ENCODE peak calls at places on chromosome 21, in four cellular contexts. One of them, this sample, is unnamed.

GRCh38 chr21:46111193-46111571 is 13.3 kb downstream of the COL6A2 start:
- DNase-seq in HepG2: no peak
- DNase-seq in K562: no peak
- DNase-seq in GM12891: peak
- DNase-seq in this sample: peak

GRCh38 chr21:35658242-35658641 is 402.1 kb downstream of the SETD4 start:
- DNase-seq in GM12891: no peak
- DNase-seq in HepG2: no peak
- DNase-seq in K562: no peak
- DNase-seq in this sample: no peak

GRCh38 chr21:32803651-32804050 is 32.1 kb upstream of the PAXBP1 start:
- DNase-seq in GM12891: no peak
- DNase-seq in HepG2: no peak
- DNase-seq in K562: no peak
- DNase-seq in this sample: no peak

GRCh38 chr21:25850126-25850831 is 115.5 kb downstream of the GABPA start:
- DNase-seq in HepG2: no peak
- DNase-seq in K562: no peak
- DNase-seq in GM12891: no peak
- DNase-seq in this sample: no peak

GRCh38 chr21:40548134-40548533 is 298.8 kb downstream of the DSCAM start:
- DNase-seq in K562: no peak
- DNase-seq in HepG2: no peak
- DNase-seq in GM12891: no peak
- DNase-seq in this sample: no peak

GRCh38 chr21:45513741-45514310 is 28.4 kb downstream of the SLC19A1 start:
- DNase-seq in GM12891: no peak
- DNase-seq in HepG2: no peak
- DNase-seq in K562: no peak
- DNase-seq in this sample: no peak

GRCh38 chr21:45048968-45049367 is 25.4 kb upstream of the ADARB1 start:
- DNase-seq in HepG2: no peak
- DNase-seq in K562: no peak
- DNase-seq in GM12891: no peak
- DNase-seq in this sample: no peak

GRCh38 chr21:34885125-34885524 is 164.0 kb downstream of the RUNX1 start:
- DNase-seq in GM12891: no peak
- DNase-seq in HepG2: no peak
- DNase-seq in K562: peak
- DNase-seq in this sample: no peak

GRCh38 chr21:44802396-44803153 is 955 bp upstream of the UBE2G2 start:
- DNase-seq in HepG2: peak
- DNase-seq in K562: peak
- DNase-seq in GM12891: no peak
- DNase-seq in this sample: peak

GRCh38 chr21:34526236-34526617 is 14.2 kb upstream of the KCNE1 start:
- DNase-seq in HepG2: no peak
- DNase-seq in K562: no peak
- DNase-seq in GM12891: no peak
- DNase-seq in this sample: no peak

GRCh38 chr21:36065497-36066036 is 4.3 kb upstream of the CBR1 start:
- DNase-seq in GM12891: no peak
- DNase-seq in HepG2: peak
- DNase-seq in K562: peak
- DNase-seq in this sample: no peak

GRCh38 chr21:44303490-44303981 is 3.7 kb downstream of the PFKL start:
- DNase-seq in GM12891: no peak
- DNase-seq in K562: no peak
- DNase-seq in HepG2: peak
- DNase-seq in this sample: no peak

GRCh38 chr21:28884481-28884880 is 108.2 kb downstream of the LTN1 start:
- DNase-seq in GM12891: no peak
- DNase-seq in HepG2: no peak
- DNase-seq in K562: peak
- DNase-seq in this sample: no peak

GRCh38 chr21:32094792-32095191 is 184.1 kb downstream of the MIS18A start:
- DNase-seq in HepG2: no peak
- DNase-seq in GM12891: no peak
- DNase-seq in K562: no peak
- DNase-seq in this sample: no peak

GRCh38 chr21:23887709-23888303 is 1719.5 kb downstream of the MRPL39 start:
- DNase-seq in GM12891: no peak
- DNase-seq in HepG2: no peak
- DNase-seq in K562: peak
- DNase-seq in this sample: no peak
- TF ChIP-seq TAF1 in GM12891: no peak
- TF ChIP-seq TAF1 in HepG2: no peak
- TF ChIP-seq TAF1 in K562: no peak
- TF ChIP-seq TAF1 in this sample: no peak

GRCh38 chr21:41769106-41769505 is 2.3 kb upstream of the RIPK4 start:
- DNase-seq in GM12891: no peak
- DNase-seq in HepG2: no peak
- DNase-seq in K562: no peak
- DNase-seq in this sample: no peak

GRCh38 chr21:41769521-41769920 is 2.7 kb upstream of the RIPK4 start:
- DNase-seq in GM12891: no peak
- DNase-seq in K562: no peak
- DNase-seq in HepG2: no peak
- DNase-seq in this sample: no peak

GRCh38 chr21:41769933-41770332 is 3.1 kb upstream of the RIPK4 start:
- DNase-seq in HepG2: no peak
- DNase-seq in GM12891: no peak
- DNase-seq in K562: no peak
- DNase-seq in this sample: no peak

GRCh38 chr21:41767606-41768370 is 936 bp upstream of the RIPK4 start:
- DNase-seq in GM12891: no peak
- DNase-seq in K562: no peak
- DNase-seq in HepG2: no peak
- DNase-seq in this sample: no peak

DNA sequence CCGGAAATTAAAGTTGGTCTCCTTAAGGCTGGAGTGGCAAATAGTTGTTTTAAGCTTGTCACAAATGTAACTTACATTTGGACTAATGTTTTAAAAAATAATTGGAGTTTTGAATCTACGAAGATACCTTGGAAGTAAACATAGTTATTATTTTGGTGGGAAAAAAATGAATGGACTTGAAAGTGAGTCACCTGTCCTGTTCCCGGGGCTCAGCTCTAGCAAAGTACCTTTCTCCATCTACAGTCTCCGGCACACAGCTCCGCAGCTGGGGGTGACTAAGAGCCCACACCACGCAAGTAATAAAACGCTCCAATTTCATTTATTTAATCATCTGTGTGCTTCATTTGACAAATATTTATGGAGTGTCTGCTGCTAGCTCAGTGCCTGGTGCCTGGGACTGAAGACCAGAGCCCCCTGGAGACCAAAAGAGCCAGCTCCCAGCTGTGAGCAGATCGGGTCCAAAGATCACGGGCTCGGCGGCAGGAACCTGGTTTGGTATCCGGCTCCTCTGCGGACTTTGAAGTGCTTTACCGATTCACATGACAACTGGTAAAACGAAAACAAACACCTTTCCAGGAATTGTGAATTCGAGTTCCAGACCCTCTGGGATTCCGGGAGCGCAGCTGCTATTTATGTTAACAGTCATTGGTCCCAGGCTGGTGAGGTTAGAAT is 1.7 kb upstream of the RIPK4 start:
- DNase-seq in HepG2: peak
- DNase-seq in GM12891: no peak
- DNase-seq in K562: peak
- DNase-seq in this sample: no peak
- TF ChIP-seq POLR2A in HepG2: no peak
- TF ChIP-seq POLR2A in GM12891: no peak
- TF ChIP-seq POLR2A in K562: no peak
- TF ChIP-seq POLR2A in this sample: no peak

GRCh38 chr21:14244911-14245310 is 29.0 kb downstream of the RBM11 start:
- DNase-seq in GM12891: no peak
- DNase-seq in HepG2: no peak
- DNase-seq in K562: no peak
- DNase-seq in this sample: no peak

GRCh38 chr21:14241322-14241721 is 25.4 kb downstream of the RBM11 start:
- DNase-seq in GM12891: no peak
- DNase-seq in K562: no peak
- DNase-seq in HepG2: no peak
- DNase-seq in this sample: no peak

GRCh38 chr21:14243877-14244276 is 27.9 kb downstream of the RBM11 start:
- DNase-seq in K562: no peak
- DNase-seq in HepG2: no peak
- DNase-seq in GM12891: no peak
- DNase-seq in this sample: no peak

GRCh38 chr21:14243461-14243860 is 27.5 kb downstream of the RBM11 start:
- DNase-seq in GM12891: no peak
- DNase-seq in K562: no peak
- DNase-seq in HepG2: no peak
- DNase-seq in this sample: no peak
- TF ChIP-seq POLR2AphosphoS5 in GM12891: no peak
- TF ChIP-seq POLR2AphosphoS5 in K562: no peak
- TF ChIP-seq POLR2AphosphoS5 in HepG2: no peak
- TF ChIP-seq POLR2AphosphoS5 in this sample: no peak

GRCh38 chr21:42234464-42235241 is 15.7 kb downstream of the ABCG1 start:
- DNase-seq in GM12891: peak
- DNase-seq in HepG2: peak
- DNase-seq in K562: peak
- DNase-seq in this sample: peak
- TF ChIP-seq TAF1 in GM12891: no peak
- TF ChIP-seq TAF1 in HepG2: no peak
- TF ChIP-seq TAF1 in K562: no peak
- TF ChIP-seq TAF1 in this sample: no peak